ENCODE peak calls at places on chromosomes 7 and 10, in ten cellular contexts. One of them, this sample, is unnamed.

GRCh38 chr10:126905776-126906703 is 812 bp downstream of the DOCK1 start:
- DNase-seq in H1: no peak
- DNase-seq in K562: no peak
- DNase-seq in suprapubic skin: peak
- DNase-seq in sigmoid colon: peak
- DNase-seq in stomach: peak
- DNase-seq in HepG2: peak
- DNase-seq in esophagus muscularis mucosa: no peak
- DNase-seq in SK-N-SH: peak
- DNase-seq in GM12878: no peak
- DNase-seq in this sample: peak

GRCh38 chr10:97046426-97047072 is 139.2 kb downstream of the SLIT1 start:
- DNase-seq in suprapubic skin: no peak
- DNase-seq in sigmoid colon: no peak
- DNase-seq in HepG2: no peak
- DNase-seq in stomach: no peak
- DNase-seq in K562: no peak
- DNase-seq in SK-N-SH: no peak
- DNase-seq in esophagus muscularis mucosa: no peak
- DNase-seq in H1: no peak
- DNase-seq in GM12878: no peak
- DNase-seq in this sample: no peak

GRCh38 chr10:110344622-110345021 is 39.9 kb upstream of the SMNDC1 start:
- DNase-seq in HepG2: no peak
- DNase-seq in H1: no peak
- DNase-seq in esophagus muscularis mucosa: no peak
- DNase-seq in K562: no peak
- DNase-seq in suprapubic skin: no peak
- DNase-seq in sigmoid colon: no peak
- DNase-seq in stomach: no peak
- DNase-seq in SK-N-SH: no peak
- DNase-seq in GM12878: no peak
- DNase-seq in this sample: no peak

GRCh38 chr7:31122649-31123058 is 70.5 kb downstream of the ADCYAP1R1 start:
- DNase-seq in SK-N-SH: peak
- DNase-seq in suprapubic skin: no peak
- DNase-seq in stomach: peak
- DNase-seq in K562: peak
- DNase-seq in HepG2: peak
- DNase-seq in esophagus muscularis mucosa: peak
- DNase-seq in H1: peak
- DNase-seq in sigmoid colon: peak
- DNase-seq in GM12878: no peak
- DNase-seq in this sample: peak

GRCh38 chr10:14068851-14069250 is 261.9 kb downstream of the FRMD4A start:
- DNase-seq in K562: no peak
- DNase-seq in stomach: no peak
- DNase-seq in sigmoid colon: no peak
- DNase-seq in esophagus muscularis mucosa: no peak
- DNase-seq in GM12878: no peak
- DNase-seq in suprapubic skin: no peak
- DNase-seq in HepG2: no peak
- DNase-seq in SK-N-SH: no peak
- DNase-seq in H1: no peak
- DNase-seq in this sample: no peak

GRCh38 chr7:4134204-4134603 is 547.9 kb upstream of the FOXK1 start:
- DNase-seq in suprapubic skin: peak
- DNase-seq in esophagus muscularis mucosa: no peak
- DNase-seq in sigmoid colon: peak
- DNase-seq in K562: no peak
- DNase-seq in H1: no peak
- DNase-seq in GM12878: no peak
- DNase-seq in HepG2: peak
- DNase-seq in SK-N-SH: no peak
- DNase-seq in stomach: no peak
- DNase-seq in this sample: no peak

GRCh38 chr10:35661236-35661635 is 19.1 kb upstream of the FZD8 start:
- DNase-seq in K562: no peak
- DNase-seq in esophagus muscularis mucosa: no peak
- DNase-seq in stomach: no peak
- DNase-seq in HepG2: no peak
- DNase-seq in sigmoid colon: no peak
- DNase-seq in H1: no peak
- DNase-seq in SK-N-SH: no peak
- DNase-seq in suprapubic skin: no peak
- DNase-seq in GM12878: no peak
- DNase-seq in this sample: no peak

GRCh38 chr7:76358478-76359110 is at the start of gene YWHAG:
- DNase-seq in SK-N-SH: peak
- DNase-seq in suprapubic skin: no peak
- DNase-seq in GM12878: no peak
- DNase-seq in esophagus muscularis mucosa: peak
- DNase-seq in stomach: peak
- DNase-seq in sigmoid colon: peak
- DNase-seq in K562: peak
- DNase-seq in H1: no peak
- DNase-seq in HepG2: peak
- DNase-seq in this sample: peak

GRCh38 chr7:266851-267840 is 22.8 kb upstream of the FOXL3 start:
- DNase-seq in esophagus muscularis mucosa: no peak
- DNase-seq in suprapubic skin: no peak
- DNase-seq in H1: peak
- DNase-seq in sigmoid colon: no peak
- DNase-seq in K562: peak
- DNase-seq in stomach: peak
- DNase-seq in GM12878: no peak
- DNase-seq in HepG2: peak
- DNase-seq in SK-N-SH: peak
- DNase-seq in this sample: peak

GRCh38 chr7:156111-157007 is 36.0 kb upstream of the FAM20C start:
- DNase-seq in GM12878: no peak
- DNase-seq in SK-N-SH: no peak
- DNase-seq in sigmoid colon: no peak
- DNase-seq in stomach: no peak
- DNase-seq in H1: no peak
- DNase-seq in esophagus muscularis mucosa: no peak
- DNase-seq in K562: no peak
- DNase-seq in HepG2: no peak
- DNase-seq in suprapubic skin: no peak
- DNase-seq in this sample: no peak

DNA sequence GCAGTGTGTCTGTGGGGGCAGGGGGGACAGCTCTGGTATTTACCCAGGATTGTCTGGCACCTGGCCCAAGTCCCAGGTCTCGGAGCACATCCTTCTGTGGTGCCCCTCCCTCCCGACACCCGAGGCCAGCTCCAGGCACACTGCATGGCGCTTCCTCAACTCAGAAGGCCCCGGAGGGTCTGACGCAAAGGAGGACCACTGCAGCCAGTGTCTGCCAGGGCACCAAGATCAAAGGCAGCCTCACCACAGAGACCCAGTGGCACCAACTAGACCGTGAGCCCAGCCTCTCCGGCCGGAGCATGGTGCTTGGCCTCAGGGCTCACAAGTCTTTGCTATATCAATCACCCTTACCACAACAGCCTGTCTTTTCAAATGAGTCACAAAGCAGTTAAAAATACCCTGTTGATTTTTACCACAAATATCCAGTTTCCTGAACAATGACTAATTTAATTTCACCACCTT is 99.3 kb upstream of the DDC start:
- DNase-seq in K562: no peak
- DNase-seq in sigmoid colon: peak
- DNase-seq in suprapubic skin: no peak
- DNase-seq in SK-N-SH: no peak
- DNase-seq in esophagus muscularis mucosa: no peak
- DNase-seq in stomach: no peak
- DNase-seq in H1: no peak
- DNase-seq in HepG2: no peak
- DNase-seq in GM12878: no peak
- DNase-seq in this sample: no peak
- TF ChIP-seq EP300 in K562: no peak
- TF ChIP-seq EP300 in sigmoid colon: no peak
- TF ChIP-seq EP300 in suprapubic skin: no peak
- TF ChIP-seq EP300 in SK-N-SH: no peak
- TF ChIP-seq EP300 in esophagus muscularis mucosa: no peak
- TF ChIP-seq EP300 in stomach: no peak
- TF ChIP-seq EP300 in H1: no peak
- TF ChIP-seq EP300 in HepG2: no peak
- TF ChIP-seq EP300 in GM12878: peak
- TF ChIP-seq EP300 in this sample: no peak

GRCh38 chr10:11024596-11024995 is 6.9 kb downstream of the CELF2 start:
- DNase-seq in esophagus muscularis mucosa: peak
- DNase-seq in K562: no peak
- DNase-seq in SK-N-SH: no peak
- DNase-seq in GM12878: no peak
- DNase-seq in stomach: no peak
- DNase-seq in HepG2: no peak
- DNase-seq in sigmoid colon: no peak
- DNase-seq in H1: no peak
- DNase-seq in suprapubic skin: no peak
- DNase-seq in this sample: no peak
- TF ChIP-seq POLR2AphosphoS5 in esophagus muscularis mucosa: no peak
- TF ChIP-seq POLR2AphosphoS5 in K562: no peak
- TF ChIP-seq POLR2AphosphoS5 in SK-N-SH: no peak
- TF ChIP-seq POLR2AphosphoS5 in GM12878: no peak
- TF ChIP-seq POLR2AphosphoS5 in stomach: no peak
- TF ChIP-seq POLR2AphosphoS5 in HepG2: no peak
- TF ChIP-seq POLR2AphosphoS5 in sigmoid colon: no peak
- TF ChIP-seq POLR2AphosphoS5 in H1: no peak
- TF ChIP-seq POLR2AphosphoS5 in suprapubic skin: no peak
- TF ChIP-seq POLR2AphosphoS5 in this sample: no peak

GRCh38 chr7:112080974-112081373 is 125.2 kb downstream of the DOCK4 start:
- DNase-seq in suprapubic skin: no peak
- DNase-seq in K562: no peak
- DNase-seq in stomach: no peak
- DNase-seq in sigmoid colon: no peak
- DNase-seq in GM12878: peak
- DNase-seq in HepG2: no peak
- DNase-seq in H1: no peak
- DNase-seq in esophagus muscularis mucosa: no peak
- DNase-seq in SK-N-SH: no peak
- DNase-seq in this sample: no peak

GRCh38 chr7:112086496-112087254 is 119.5 kb downstream of the DOCK4 start:
- DNase-seq in esophagus muscularis mucosa: no peak
- DNase-seq in sigmoid colon: no peak
- DNase-seq in HepG2: peak
- DNase-seq in stomach: no peak
- DNase-seq in SK-N-SH: no peak
- DNase-seq in H1: no peak
- DNase-seq in suprapubic skin: no peak
- DNase-seq in GM12878: no peak
- DNase-seq in K562: no peak
- DNase-seq in this sample: no peak

GRCh38 chr7:112083776-112084175 is 122.4 kb downstream of the DOCK4 start:
- DNase-seq in SK-N-SH: no peak
- DNase-seq in H1: no peak
- DNase-seq in esophagus muscularis mucosa: no peak
- DNase-seq in stomach: no peak
- DNase-seq in HepG2: no peak
- DNase-seq in suprapubic skin: no peak
- DNase-seq in GM12878: no peak
- DNase-seq in sigmoid colon: no peak
- DNase-seq in K562: no peak
- DNase-seq in this sample: no peak

GRCh38 chr7:112081778-112082177 is 124.4 kb downstream of the DOCK4 start:
- DNase-seq in HepG2: no peak
- DNase-seq in stomach: no peak
- DNase-seq in GM12878: no peak
- DNase-seq in esophagus muscularis mucosa: no peak
- DNase-seq in K562: no peak
- DNase-seq in SK-N-SH: no peak
- DNase-seq in suprapubic skin: no peak
- DNase-seq in sigmoid colon: no peak
- DNase-seq in H1: no peak
- DNase-seq in this sample: no peak

DNA sequence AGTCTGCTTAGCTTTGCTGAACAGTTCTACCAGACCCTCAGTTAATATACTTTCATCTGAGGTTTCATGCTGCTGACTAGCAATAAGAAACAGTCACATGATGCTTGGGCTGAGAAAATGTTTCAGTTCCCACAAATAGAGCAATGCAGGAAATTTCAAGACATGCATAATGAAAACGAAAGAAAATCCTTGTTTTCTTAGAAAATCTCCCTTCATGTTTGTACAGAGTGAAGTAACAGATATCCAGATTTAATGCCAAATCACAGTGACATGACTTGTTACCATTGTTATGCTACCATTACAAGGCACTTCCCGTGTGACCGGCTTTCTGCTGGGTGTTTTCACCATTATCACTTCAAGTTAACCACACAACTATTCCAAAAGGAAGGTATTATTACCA is 121.7 kb downstream of the DOCK4 start:
- DNase-seq in SK-N-SH: no peak
- DNase-seq in GM12878: peak
- DNase-seq in suprapubic skin: no peak
- DNase-seq in sigmoid colon: no peak
- DNase-seq in H1: no peak
- DNase-seq in esophagus muscularis mucosa: no peak
- DNase-seq in HepG2: no peak
- DNase-seq in K562: no peak
- DNase-seq in stomach: peak
- DNase-seq in this sample: no peak
- TF ChIP-seq EP300 in SK-N-SH: no peak
- TF ChIP-seq EP300 in GM12878: no peak
- TF ChIP-seq EP300 in suprapubic skin: no peak
- TF ChIP-seq EP300 in sigmoid colon: no peak
- TF ChIP-seq EP300 in H1: no peak
- TF ChIP-seq EP300 in esophagus muscularis mucosa: no peak
- TF ChIP-seq EP300 in HepG2: no peak
- TF ChIP-seq EP300 in K562: no peak
- TF ChIP-seq EP300 in stomach: no peak
- TF ChIP-seq EP300 in this sample: no peak

DNA sequence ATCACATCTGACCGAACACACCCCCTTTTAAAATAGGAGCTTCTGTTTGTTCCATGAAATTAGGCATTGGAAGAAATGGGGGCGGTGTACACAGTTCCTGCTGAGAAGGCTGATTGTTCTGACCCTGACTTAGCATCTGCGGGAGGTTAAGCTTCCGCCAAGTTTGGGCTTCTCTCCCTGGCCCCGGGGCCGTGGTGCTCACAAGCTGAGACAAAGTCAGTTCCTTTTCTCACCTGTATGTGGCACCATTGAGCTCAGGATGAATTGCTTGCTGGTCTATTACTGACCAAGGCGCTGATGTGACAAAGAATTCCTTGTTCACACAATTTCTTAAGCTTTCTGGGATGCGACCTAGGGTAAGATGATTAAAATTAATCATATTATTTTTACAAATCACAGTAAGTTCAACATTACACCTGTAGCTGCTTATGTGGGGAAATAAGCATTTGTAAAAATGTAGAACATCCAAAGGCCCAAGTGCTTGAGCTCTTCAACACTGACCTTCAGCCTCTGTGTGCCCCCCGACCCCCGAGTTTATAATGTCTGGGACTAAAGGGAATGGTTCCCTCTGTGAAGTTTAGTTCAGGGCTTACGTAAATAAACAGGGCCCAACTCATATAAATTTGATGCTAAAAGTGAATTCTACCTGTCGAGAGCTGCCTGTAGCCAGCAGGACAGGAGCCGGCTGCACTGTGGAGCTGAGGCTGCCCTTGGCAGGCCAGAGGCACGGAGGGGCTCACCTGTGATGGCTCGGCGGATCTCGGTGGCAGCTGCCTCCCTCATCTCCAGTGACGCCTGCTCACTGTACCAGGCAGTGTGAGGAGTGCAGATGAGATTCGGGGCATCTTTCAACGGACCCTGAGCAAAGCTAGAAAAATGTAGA is 50.8 kb downstream of the ZRANB1 start:
- DNase-seq in H1: no peak
- DNase-seq in GM12878: no peak
- DNase-seq in esophagus muscularis mucosa: peak
- DNase-seq in HepG2: peak
- DNase-seq in stomach: peak
- DNase-seq in K562: no peak
- DNase-seq in suprapubic skin: peak
- DNase-seq in sigmoid colon: peak
- DNase-seq in SK-N-SH: peak
- DNase-seq in this sample: peak
- TF ChIP-seq POLR2AphosphoS5 in H1: no peak
- TF ChIP-seq POLR2AphosphoS5 in GM12878: no peak
- TF ChIP-seq POLR2AphosphoS5 in esophagus muscularis mucosa: peak
- TF ChIP-seq POLR2AphosphoS5 in HepG2: no peak
- TF ChIP-seq POLR2AphosphoS5 in stomach: no peak
- TF ChIP-seq POLR2AphosphoS5 in K562: no peak
- TF ChIP-seq POLR2AphosphoS5 in suprapubic skin: peak
- TF ChIP-seq POLR2AphosphoS5 in sigmoid colon: peak
- TF ChIP-seq POLR2AphosphoS5 in SK-N-SH: no peak
- TF ChIP-seq POLR2AphosphoS5 in this sample: no peak

This sample was measured in transverse colon.